ENCODE peak calls at places on chromosomes 16 and 17, in nine cellular contexts. One of them, this sample, is unnamed.

GRCh38 chr17:43576563-43577229 is 30.6 kb upstream of the ETV4 start:
- DNase-seq in small intestine: peak; percentile 82
- DNase-seq in neural progenitor cell: peak; percentile 92
- DNase-seq in sigmoid colon: peak; percentile 77
- DNase-seq in right cardiac atrium: peak; percentile 85
- DNase-seq in esophagus squamous epithelium: no peak
- DNase-seq in tibial nerve: peak; percentile 58
- DNase-seq in psoas muscle: peak; percentile 79
- DNase-seq in thoracic aorta: no peak
- DNase-seq in this sample: peak; percentile 87

GRCh38 chr17:32161506-32162365 is 19.4 kb downstream of the RHOT1 start:
- DNase-seq in small intestine: peak; percentile 77
- DNase-seq in neural progenitor cell: no peak
- DNase-seq in sigmoid colon: no peak
- DNase-seq in right cardiac atrium: no peak
- DNase-seq in esophagus squamous epithelium: no peak
- DNase-seq in tibial nerve: no peak
- DNase-seq in psoas muscle: no peak
- DNase-seq in thoracic aorta: no peak
- DNase-seq in this sample: no peak

GRCh38 chr16:48448799-48449481 is 63.7 kb upstream of the SIAH1 start:
- DNase-seq in small intestine: no peak
- DNase-seq in neural progenitor cell: no peak
- DNase-seq in sigmoid colon: peak; percentile 38
- DNase-seq in right cardiac atrium: no peak
- DNase-seq in esophagus squamous epithelium: no peak
- DNase-seq in tibial nerve: no peak
- DNase-seq in psoas muscle: no peak
- DNase-seq in thoracic aorta: no peak
- DNase-seq in this sample: no peak

GRCh38 chr17:39667262-39668140 is 752 bp upstream of the PNMT start:
- DNase-seq in small intestine: no peak
- DNase-seq in neural progenitor cell: peak; percentile 52
- DNase-seq in sigmoid colon: no peak
- DNase-seq in right cardiac atrium: peak; percentile 86
- DNase-seq in esophagus squamous epithelium: no peak
- DNase-seq in tibial nerve: no peak
- DNase-seq in psoas muscle: peak; percentile 88
- DNase-seq in thoracic aorta: no peak
- DNase-seq in this sample: peak; percentile 77

GRCh38 chr16:77414752-77415231 is 20.0 kb downstream of the ADAMTS18 start:
- DNase-seq in small intestine: no peak
- DNase-seq in neural progenitor cell: no peak
- DNase-seq in sigmoid colon: no peak
- DNase-seq in right cardiac atrium: no peak
- DNase-seq in esophagus squamous epithelium: no peak
- DNase-seq in tibial nerve: no peak
- DNase-seq in psoas muscle: no peak
- DNase-seq in thoracic aorta: no peak
- DNase-seq in this sample: no peak

GRCh38 chr16:3576211-3576610 is 992 bp downstream of the NLRC3 start:
- DNase-seq in small intestine: no peak
- DNase-seq in neural progenitor cell: no peak
- DNase-seq in sigmoid colon: no peak
- DNase-seq in right cardiac atrium: no peak
- DNase-seq in esophagus squamous epithelium: no peak
- DNase-seq in tibial nerve: no peak
- DNase-seq in psoas muscle: peak; percentile 39
- DNase-seq in thoracic aorta: no peak
- DNase-seq in this sample: no peak

GRCh38 chr17:55743103-55743679 is 7.7 kb upstream of the PCTP start:
- DNase-seq in small intestine: peak; percentile 50
- DNase-seq in neural progenitor cell: no peak
- DNase-seq in sigmoid colon: no peak
- DNase-seq in right cardiac atrium: no peak
- DNase-seq in esophagus squamous epithelium: no peak
- DNase-seq in tibial nerve: no peak
- DNase-seq in psoas muscle: no peak
- DNase-seq in thoracic aorta: no peak
- DNase-seq in this sample: no peak

GRCh38 chr16:5578980-5579379 is 481.4 kb upstream of the EEF2KMT start:
- DNase-seq in small intestine: no peak
- DNase-seq in neural progenitor cell: no peak
- DNase-seq in sigmoid colon: no peak
- DNase-seq in right cardiac atrium: no peak
- DNase-seq in esophagus squamous epithelium: no peak
- DNase-seq in tibial nerve: no peak
- DNase-seq in psoas muscle: no peak
- DNase-seq in thoracic aorta: no peak
- DNase-seq in this sample: no peak

GRCh38 chr17:8069587-8069860 is 18.0 kb downstream of the ALOX12B start:
- DNase-seq in small intestine: peak; percentile 68
- DNase-seq in neural progenitor cell: no peak
- DNase-seq in sigmoid colon: no peak
- DNase-seq in right cardiac atrium: no peak
- DNase-seq in esophagus squamous epithelium: no peak
- DNase-seq in tibial nerve: no peak
- DNase-seq in psoas muscle: no peak
- DNase-seq in thoracic aorta: no peak
- DNase-seq in this sample: peak; percentile 45

GRCh38 chr17:8072339-8072726 is 15.2 kb downstream of the ALOX12B start:
- DNase-seq in small intestine: no peak
- DNase-seq in neural progenitor cell: peak; percentile 60
- DNase-seq in sigmoid colon: no peak
- DNase-seq in right cardiac atrium: no peak
- DNase-seq in esophagus squamous epithelium: no peak
- DNase-seq in tibial nerve: no peak
- DNase-seq in psoas muscle: no peak
- DNase-seq in thoracic aorta: no peak
- DNase-seq in this sample: peak; percentile 73

GRCh38 chr17:8072727-8073461 is 14.6 kb downstream of the ALOX12B start:
- DNase-seq in small intestine: no peak
- DNase-seq in neural progenitor cell: peak; percentile 54
- DNase-seq in sigmoid colon: no peak
- DNase-seq in right cardiac atrium: peak; percentile 66
- DNase-seq in esophagus squamous epithelium: no peak
- DNase-seq in tibial nerve: no peak
- DNase-seq in psoas muscle: no peak
- DNase-seq in thoracic aorta: no peak
- DNase-seq in this sample: peak; percentile 82

GRCh38 chr17:8073627-8074485 is 13.7 kb downstream of the ALOX12B start:
- DNase-seq in small intestine: peak; percentile 54
- DNase-seq in neural progenitor cell: peak; percentile 91
- DNase-seq in sigmoid colon: peak; percentile 78
- DNase-seq in right cardiac atrium: peak; percentile 90
- DNase-seq in esophagus squamous epithelium: no peak
- DNase-seq in tibial nerve: no peak
- DNase-seq in psoas muscle: peak; percentile 87
- DNase-seq in thoracic aorta: no peak
- DNase-seq in this sample: peak; percentile 95

DNA sequence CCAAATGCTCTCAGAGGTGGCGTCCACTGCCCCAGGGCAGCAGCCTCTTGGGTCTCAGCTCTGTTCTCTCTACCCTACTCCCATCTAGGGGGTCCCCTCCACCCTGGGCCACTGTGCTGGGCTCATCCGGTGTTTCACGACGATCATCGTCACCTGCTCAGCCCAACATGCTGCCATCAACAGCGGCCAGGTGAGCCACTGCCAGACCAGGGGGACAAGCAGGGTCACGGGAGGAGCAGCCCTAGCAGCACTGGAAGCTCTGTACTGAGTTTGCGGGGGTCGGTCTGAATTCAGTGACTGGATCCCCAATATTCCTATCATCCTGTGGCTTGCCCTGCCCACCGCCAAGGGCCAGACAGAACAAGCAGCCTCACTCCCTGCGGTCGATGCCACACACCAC is 16.0 kb downstream of the ALOX12B start:
- DNase-seq in small intestine: no peak
- DNase-seq in neural progenitor cell: no peak
- DNase-seq in sigmoid colon: no peak
- DNase-seq in right cardiac atrium: no peak
- DNase-seq in esophagus squamous epithelium: no peak
- DNase-seq in tibial nerve: no peak
- DNase-seq in psoas muscle: no peak
- DNase-seq in thoracic aorta: no peak
- DNase-seq in this sample: peak; percentile 47
- H3K27me3 ChIP-seq in small intestine: peaks cover 26% of the 10 kb centered on the region
- H3K27me3 ChIP-seq in neural progenitor cell: peaks cover 98% of the 10 kb centered on the region
- H3K27me3 ChIP-seq in sigmoid colon: peaks cover 55% of the 10 kb centered on the region
- H3K27me3 ChIP-seq in right cardiac atrium: no peaks in the 10 kb centered on the region
- H3K27me3 ChIP-seq in esophagus squamous epithelium: peaks cover 12% of the 10 kb centered on the region
- H3K27me3 ChIP-seq in tibial nerve: no peaks in the 10 kb centered on the region
- H3K27me3 ChIP-seq in psoas muscle: no peaks in the 10 kb centered on the region
- H3K27me3 ChIP-seq in thoracic aorta: peaks cover 4% of the 10 kb centered on the region
- H3K27me3 ChIP-seq in this sample: peaks cover 73% of the 10 kb centered on the region

GRCh38 chr17:36934759-36935630 is 2.3 kb upstream of the LHX1 start:
- DNase-seq in small intestine: no peak
- DNase-seq in neural progenitor cell: peak; percentile 85
- DNase-seq in sigmoid colon: no peak
- DNase-seq in right cardiac atrium: no peak
- DNase-seq in esophagus squamous epithelium: no peak
- DNase-seq in tibial nerve: no peak
- DNase-seq in psoas muscle: peak; percentile 49
- DNase-seq in thoracic aorta: no peak
- DNase-seq in this sample: no peak

GRCh38 chr17:36937001-36937960 is at the start of gene LHX1:
- DNase-seq in small intestine: no peak
- DNase-seq in neural progenitor cell: peak; percentile 62
- DNase-seq in sigmoid colon: no peak
- DNase-seq in right cardiac atrium: no peak
- DNase-seq in esophagus squamous epithelium: no peak
- DNase-seq in tibial nerve: no peak
- DNase-seq in psoas muscle: peak; percentile 39
- DNase-seq in thoracic aorta: no peak
- DNase-seq in this sample: no peak

GRCh38 chr17:36936455-36936934 is 780 bp upstream of the LHX1 start:
- DNase-seq in small intestine: no peak
- DNase-seq in neural progenitor cell: peak; percentile 90
- DNase-seq in sigmoid colon: no peak
- DNase-seq in right cardiac atrium: no peak
- DNase-seq in esophagus squamous epithelium: no peak
- DNase-seq in tibial nerve: no peak
- DNase-seq in psoas muscle: peak; percentile 42
- DNase-seq in thoracic aorta: no peak
- DNase-seq in this sample: no peak

GRCh38 chr17:36934144-36934758 is 3.0 kb upstream of the LHX1 start:
- DNase-seq in small intestine: no peak
- DNase-seq in neural progenitor cell: peak; percentile 60
- DNase-seq in sigmoid colon: no peak
- DNase-seq in right cardiac atrium: no peak
- DNase-seq in esophagus squamous epithelium: no peak
- DNase-seq in tibial nerve: no peak
- DNase-seq in psoas muscle: no peak
- DNase-seq in thoracic aorta: no peak
- DNase-seq in this sample: no peak

DNA sequence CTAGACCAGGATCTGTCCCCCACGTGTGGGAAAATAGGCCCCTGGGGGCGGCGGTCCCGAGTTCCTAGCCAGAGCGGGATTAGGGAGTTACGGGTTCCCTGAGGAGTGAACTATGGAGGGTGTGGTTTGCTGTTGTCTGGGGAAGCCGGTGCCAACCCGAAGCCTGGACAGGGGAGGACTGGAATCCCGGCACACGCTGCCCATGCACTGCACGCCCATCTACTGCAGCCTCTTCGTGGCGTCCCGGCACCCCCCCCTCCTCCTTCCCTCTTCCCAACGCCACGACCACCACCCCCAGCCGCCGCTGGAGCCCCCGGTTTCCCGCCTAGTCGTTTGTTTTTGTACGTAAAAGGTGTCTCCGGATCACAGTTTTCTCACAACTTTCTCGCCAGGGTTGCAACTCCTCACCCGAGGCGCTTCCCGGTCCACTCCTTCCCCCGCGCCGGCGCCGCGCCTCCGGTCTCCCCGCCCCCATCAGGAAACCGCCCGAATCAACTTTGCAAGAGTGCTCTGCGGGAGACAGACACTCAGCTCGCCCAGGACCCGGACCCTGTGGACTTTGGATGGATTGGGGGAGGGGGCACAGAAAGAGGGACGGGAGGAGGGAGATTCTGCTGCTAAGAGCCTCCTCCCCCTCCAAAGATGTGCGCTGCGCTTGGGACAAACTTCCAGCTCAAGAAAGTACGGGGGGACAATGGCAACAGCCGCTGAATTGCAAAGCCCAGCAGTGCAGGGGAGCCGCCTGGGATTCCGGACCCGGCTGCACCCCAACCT is 1.4 kb upstream of the LHX1 start:
- DNase-seq in small intestine: peak; percentile 18
- DNase-seq in neural progenitor cell: peak; percentile 63
- DNase-seq in sigmoid colon: no peak
- DNase-seq in right cardiac atrium: no peak
- DNase-seq in esophagus squamous epithelium: no peak
- DNase-seq in tibial nerve: no peak
- DNase-seq in psoas muscle: peak; percentile 48
- DNase-seq in thoracic aorta: no peak
- DNase-seq in this sample: no peak
- H3K27me3 ChIP-seq in small intestine: peaks cover 87% of the 10 kb centered on the region
- H3K27me3 ChIP-seq in neural progenitor cell: peaks cover 100% of the 10 kb centered on the region
- H3K27me3 ChIP-seq in sigmoid colon: peaks cover 100% of the 10 kb centered on the region
- H3K27me3 ChIP-seq in right cardiac atrium: no peaks in the 10 kb centered on the region
- H3K27me3 ChIP-seq in esophagus squamous epithelium: peaks cover 96% of the 10 kb centered on the region
- H3K27me3 ChIP-seq in tibial nerve: no peaks in the 10 kb centered on the region
- H3K27me3 ChIP-seq in psoas muscle: no peaks in the 10 kb centered on the region
- H3K27me3 ChIP-seq in thoracic aorta: peaks cover 86% of the 10 kb centered on the region
- H3K27me3 ChIP-seq in this sample: peaks cover 100% of the 10 kb centered on the region

DNA sequence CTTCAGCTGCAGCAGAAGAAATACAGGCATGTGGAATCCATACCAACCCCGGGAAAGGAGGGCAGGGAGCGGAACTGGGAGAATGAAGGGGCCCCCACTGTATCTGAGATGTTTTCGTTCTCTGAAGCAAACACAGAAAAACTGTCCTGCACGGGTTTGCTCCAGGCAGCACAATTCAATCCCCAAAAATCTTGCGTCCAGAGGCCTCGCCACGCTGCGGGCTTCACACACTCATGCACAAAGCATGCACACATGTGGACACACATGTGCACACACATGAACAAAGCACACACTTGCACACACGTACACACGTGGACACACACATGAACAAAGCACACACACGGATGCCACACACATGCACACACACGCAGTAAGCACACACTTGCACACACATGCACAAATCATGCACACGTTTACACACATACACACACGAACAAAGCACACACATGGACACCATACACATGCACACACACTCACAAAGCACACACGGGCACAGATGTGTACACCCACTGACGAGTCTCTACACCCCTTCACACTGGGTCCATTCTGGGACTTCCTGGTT is 27.3 kb downstream of the COX4I1 start:
- DNase-seq in small intestine: no peak
- DNase-seq in neural progenitor cell: no peak
- DNase-seq in sigmoid colon: no peak
- DNase-seq in right cardiac atrium: no peak
- DNase-seq in esophagus squamous epithelium: no peak
- DNase-seq in tibial nerve: no peak
- DNase-seq in psoas muscle: no peak
- DNase-seq in thoracic aorta: no peak
- DNase-seq in this sample: no peak
- H3K27me3 ChIP-seq in small intestine: peaks cover 3% of the 10 kb centered on the region
- H3K27me3 ChIP-seq in neural progenitor cell: peaks cover 4% of the 10 kb centered on the region
- H3K27me3 ChIP-seq in sigmoid colon: no peaks in the 10 kb centered on the region
- H3K27me3 ChIP-seq in right cardiac atrium: no peaks in the 10 kb centered on the region
- H3K27me3 ChIP-seq in esophagus squamous epithelium: no peaks in the 10 kb centered on the region
- H3K27me3 ChIP-seq in tibial nerve: no peaks in the 10 kb centered on the region
- H3K27me3 ChIP-seq in psoas muscle: no peaks in the 10 kb centered on the region
- H3K27me3 ChIP-seq in thoracic aorta: no peaks in the 10 kb centered on the region
- H3K27me3 ChIP-seq in this sample: peaks cover 11% of the 10 kb centered on the region

DNA sequence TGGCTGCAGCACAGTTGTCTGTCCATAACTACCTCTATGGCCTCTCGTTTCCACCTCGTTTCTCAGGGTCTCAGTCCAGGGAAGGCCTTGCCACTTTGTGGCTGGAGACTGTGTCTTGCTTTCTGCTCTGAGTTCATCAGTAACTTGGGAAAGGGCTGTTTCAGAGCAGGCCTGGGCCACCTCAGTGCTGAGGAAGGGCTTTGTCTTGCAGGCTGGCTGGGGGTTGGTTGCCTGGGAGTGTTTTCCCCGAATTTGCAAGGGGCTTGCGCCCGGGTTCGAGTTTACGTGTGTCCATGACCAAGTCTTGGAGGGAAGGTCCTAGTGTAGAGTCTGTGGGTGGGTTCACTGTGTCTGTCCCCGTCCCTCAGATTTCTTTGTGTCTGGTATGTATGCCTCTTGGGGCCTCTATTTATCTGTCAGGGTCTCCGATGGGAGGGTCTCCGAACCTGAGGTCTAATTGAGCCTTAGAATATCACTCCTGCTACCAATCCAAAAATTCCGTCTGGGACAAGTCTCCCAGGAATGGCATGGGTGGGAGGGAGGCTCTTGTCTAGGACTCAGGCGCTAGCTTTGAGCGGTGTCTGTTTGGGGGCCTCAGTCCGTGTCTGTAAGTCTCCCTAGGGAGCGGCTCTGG is 594 bp upstream of the TGFB1I1 start:
- DNase-seq in small intestine: no peak
- DNase-seq in neural progenitor cell: peak; percentile 28
- DNase-seq in sigmoid colon: no peak
- DNase-seq in right cardiac atrium: peak; percentile 57
- DNase-seq in esophagus squamous epithelium: no peak
- DNase-seq in tibial nerve: no peak
- DNase-seq in psoas muscle: peak; percentile 42
- DNase-seq in thoracic aorta: no peak
- DNase-seq in this sample: no peak
- H3K27me3 ChIP-seq in small intestine: no peaks in the 10 kb centered on the region
- H3K27me3 ChIP-seq in neural progenitor cell: peaks cover 63% of the 10 kb centered on the region
- H3K27me3 ChIP-seq in sigmoid colon: no peaks in the 10 kb centered on the region
- H3K27me3 ChIP-seq in right cardiac atrium: no peaks in the 10 kb centered on the region
- H3K27me3 ChIP-seq in esophagus squamous epithelium: no peaks in the 10 kb centered on the region
- H3K27me3 ChIP-seq in tibial nerve: no peaks in the 10 kb centered on the region
- H3K27me3 ChIP-seq in psoas muscle: no peaks in the 10 kb centered on the region
- H3K27me3 ChIP-seq in thoracic aorta: no peaks in the 10 kb centered on the region
- H3K27me3 ChIP-seq in this sample: no peaks in the 10 kb centered on the region